ENCODE peak calls at places on chromosomes 13 and 19, in five cellular contexts. I is neural progenitor cell, P is mesendoderm, N is neuronal stem cell, J is endodermal cell. D is an unnamed sample.

GRCh38 chr13:51883226-51883600 is 21.4 kb downstream of the CCDC70 start:
- DNase-seq in I (no peak), P (no peak), N (no peak), J (no peak), D (no peak)

GRCh38 chr19:4957981-4958380 is 10.9 kb upstream of the KDM4B start:
- DNase-seq in I (no peak), P (no peak), N (no peak), J (no peak), D (no peak)

GRCh38 chr13:99042851-99043250 is 65.0 kb upstream of the DOCK9 start:
- DNase-seq in I (no peak), P (no peak), N (no peak), J (no peak), D (no peak)

GRCh38 chr13:91111476-91112190 is 235.9 kb upstream of the MIR17HG start:
- DNase-seq in I (peak), P (no peak), N (no peak), J (no peak), D (no peak)

GRCh38 chr19:3950871-3951861 is 18.3 kb downstream of the NMRK2 start:
- DNase-seq in I (no peak), P (no peak), N (no peak), J (peak), D (no peak)

GRCh38 chr13:98189841-98190505 is 12.9 kb upstream of the RNF113B start:
- DNase-seq in I (no peak), P (no peak), N (no peak), J (no peak), D (no peak)

GRCh38 chr13:91101436-91101835 is 246.1 kb upstream of the MIR17HG start:
- DNase-seq in I (peak), P (peak), N (no peak), J (no peak), D (no peak)

GRCh38 chr13:106471957-106472543 is 63.4 kb downstream of the EFNB2 start:
- DNase-seq in I (peak), P (peak), N (peak), J (peak), D (no peak)

GRCh38 chr13:109785141-109785891 is 1.1 kb downstream of the IRS2 start:
- DNase-seq in I (peak), P (peak), N (no peak), J (peak), D (no peak)

GRCh38 chr19:49333426-49334288 is 1.5 kb upstream of the CD37 start:
- DNase-seq in I (no peak), P (no peak), N (no peak), J (peak), D (peak)

GRCh38 chr13:81872581-81872980 is 1531.7 kb upstream of the SPRY2 start:
- DNase-seq in I (peak), P (peak), N (peak), J (peak), D (peak)

GRCh38 chr19:18488838-18489626 is 32.8 kb downstream of the ELL start:
- DNase-seq in I (peak), P (peak), N (peak), J (peak), D (no peak)

GRCh38 chr13:97109256-97109655 is 112.9 kb upstream of the MBNL2 start:
- DNase-seq in I (no peak), P (no peak), N (no peak), J (no peak), D (no peak)

GRCh38 chr13:42707003-42707402 is 74.4 kb upstream of the FAM216B start:
- DNase-seq in I (no peak), P (no peak), N (no peak), J (no peak), D (no peak)

GRCh38 chr13:42709276-42709675 is 72.1 kb upstream of the FAM216B start:
- DNase-seq in I (no peak), P (no peak), N (no peak), J (no peak), D (no peak)

GRCh38 chr13:42708391-42708790 is 73.0 kb upstream of the FAM216B start:
- DNase-seq in I (no peak), P (no peak), N (no peak), J (no peak), D (no peak)

GRCh38 chr13:42706286-42706685 is 75.1 kb upstream of the FAM216B start:
- DNase-seq in I (no peak), P (peak), N (no peak), J (no peak), D (no peak)

DNA sequence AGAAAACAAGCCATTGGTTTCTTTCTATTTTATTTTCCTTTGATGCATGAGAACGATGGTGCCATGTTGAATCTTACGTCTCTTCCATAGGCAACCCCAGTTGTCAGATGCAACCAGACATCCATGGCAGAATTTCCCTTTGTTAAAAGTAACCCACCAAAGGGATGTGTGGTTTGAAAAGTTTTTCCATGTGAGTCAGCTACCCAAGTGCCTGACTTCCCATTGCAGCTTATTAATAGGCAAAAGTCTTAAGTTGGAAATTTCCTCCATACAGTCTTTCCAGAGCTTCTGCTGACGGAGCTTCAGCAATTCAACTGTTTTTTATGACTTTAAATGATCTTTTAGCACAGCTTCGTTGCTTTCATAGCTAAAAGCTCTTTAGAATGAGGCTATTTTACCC is 73.8 kb upstream of the FAM216B start:
- DNase-seq in I (no peak), P (no peak), N (no peak), J (no peak), D (no peak)
- H3K9ac ChIP-seq in I (no peak), P (no peak), N (no peak), J (no peak), D (no peak)

GRCh38 chr13:31199527-31199848 is 287 bp upstream of the B3GLCT start:
- DNase-seq in I (no peak), P (no peak), N (no peak), J (no peak), D (no peak)

GRCh38 chr13:31198524-31198923 is 1.3 kb upstream of the B3GLCT start:
- DNase-seq in I (no peak), P (no peak), N (no peak), J (no peak), D (no peak)

GRCh38 chr13:31200636-31200970 is 828 bp downstream of the B3GLCT start:
- DNase-seq in I (peak), P (peak), N (peak), J (peak), D (peak)

GRCh38 chr13:31199849-31200635 is at the start of gene B3GLCT:
- DNase-seq in I (peak), P (peak), N (peak), J (peak), D (peak)

DNA sequence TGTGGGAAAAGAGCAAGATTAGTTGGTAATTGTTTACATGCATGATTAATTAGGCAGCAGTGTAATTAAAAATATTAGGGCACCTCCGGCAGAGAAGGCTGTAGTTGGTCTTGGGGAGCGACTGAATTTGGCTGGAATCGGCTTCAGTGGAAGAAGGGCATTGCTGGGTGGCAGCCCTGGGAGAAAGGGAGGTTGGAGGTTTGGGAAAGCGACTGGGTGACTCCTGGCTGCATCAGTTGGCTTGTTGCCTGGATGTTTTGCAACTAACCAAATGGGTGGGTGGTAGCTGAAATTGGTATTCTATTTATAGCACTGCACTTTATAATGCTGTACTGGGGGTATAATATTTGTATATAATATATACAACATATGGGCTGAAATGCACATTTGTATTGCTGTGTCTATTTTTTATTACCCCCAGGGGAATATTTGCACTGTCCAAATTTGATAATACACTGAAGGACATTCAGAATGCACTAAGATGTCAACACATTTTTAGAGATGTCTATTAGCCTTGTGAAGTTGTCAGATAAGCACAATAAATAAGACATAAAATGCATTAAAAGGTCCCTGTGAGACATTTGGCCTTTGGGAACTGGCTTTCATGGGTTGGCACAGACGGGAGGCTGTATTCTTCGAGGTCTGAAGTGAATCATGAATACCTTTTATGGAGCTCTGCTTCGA is 1.7 kb downstream of the B3GLCT start:
- DNase-seq in I (no peak), P (no peak), N (no peak), J (no peak), D (no peak)
- H3K9ac ChIP-seq in I (no peak), P (peak), N (no peak), J (peak), D (peak)

GRCh38 chr19:27795369-27795768 is 1417.6 kb downstream of the UQCRFS1 start:
- DNase-seq in I (no peak), P (no peak), N (no peak), J (no peak), D (no peak)
- H3K9ac ChIP-seq in I (no peak), P (no peak), N (no peak), J (no peak), D (no peak)

GRCh38 chr13:74132768-74133656 is 1.2 kb downstream of the KLF12 start:
- DNase-seq in I (peak), P (peak), N (peak), J (peak), D (no peak)
- H3K9ac ChIP-seq in I (no peak), P (peak), N (peak), J (peak), D (peak)

GRCh38 chr13:23323946-23324709 is 109.4 kb downstream of the SACS start:
- DNase-seq in I (peak), P (peak), N (no peak), J (peak), D (no peak)
- H3K9ac ChIP-seq in I (peak), P (no peak), N (no peak), J (no peak), D (no peak)

GRCh38 chr19:41353466-41354342 is at the start of gene TGFB1:
- DNase-seq in I (peak), P (peak), N (peak), J (peak), D (peak)
- H3K9ac ChIP-seq in I (no peak), P (peak), N (peak), J (peak), D (peak)

D was measured in MM.1S.